ENCODE peak calls at places on chromosomes 2 and 18, in nine cellular contexts. V, I, K, O, T, Q, A, Z and B are unnamed samples.

GRCh38 chr2:10339647-10340592 is 37.2 kb downstream of the HPCAL1 start:
- DNase-seq in K (no peak), V (no peak), Q (no peak), Z (no peak), O (peak), T (no peak), I (no peak), A (no peak), B (peak)

GRCh38 chr18:79919089-79919488 is 32.4 kb downstream of the SLC66A2 start:
- DNase-seq in I (no peak), T (no peak), Z (no peak), O (no peak), K (no peak), Q (no peak), V (no peak), A (no peak), B (no peak)

GRCh38 chr2:144703852-144704324 is 184.0 kb upstream of the ZEB2 start:
- DNase-seq in K (peak), A (no peak), V (peak), T (no peak), Z (no peak), Q (peak), O (peak), I (no peak), B (peak)

GRCh38 chr2:208049006-208049405 is 23.7 kb upstream of the PLEKHM3 start:
- DNase-seq in I (no peak), Q (no peak), K (no peak), A (no peak), Z (no peak), V (no peak), O (no peak), T (no peak), B (peak)

GRCh38 chr2:15682354-15682753 is 90.7 kb downstream of the DDX1 start:
- DNase-seq in V (no peak), I (no peak), T (no peak), Q (no peak), Z (no peak), O (no peak), A (no peak), K (no peak), B (no peak)

GRCh38 chr2:101690547-101691182 is 6.8 kb upstream of the MAP4K4 start:
- DNase-seq in I (no peak), Q (no peak), Z (no peak), O (no peak), V (no peak), K (no peak), T (no peak), A (no peak), B (no peak)

GRCh38 chr2:239399404-239399999 is 1.3 kb downstream of the HDAC4 start:
- DNase-seq in I (no peak), Z (no peak), T (peak), K (peak), A (peak), Q (peak), O (peak), V (peak), B (peak)

GRCh38 chr2:114384441-114384840 is 58.0 kb upstream of the DPP10 start:
- DNase-seq in T (no peak), O (no peak), V (no peak), Z (no peak), K (no peak), I (no peak), Q (no peak), A (no peak), B (no peak)

GRCh38 chr2:44205169-44205568 is 36.5 kb downstream of the PPM1B start:
- DNase-seq in T (no peak), V (no peak), Q (peak), O (no peak), Z (no peak), A (no peak), K (no peak), I (no peak), B (no peak)

GRCh38 chr18:48061781-48062570 is 131.5 kb upstream of the SMAD2 start:
- DNase-seq in I (no peak), O (no peak), T (no peak), Z (no peak), A (no peak), V (no peak), K (peak), Q (no peak), B (peak)

GRCh38 chr18:62524443-62525200 is 1.8 kb downstream of the ZCCHC2 start:
- DNase-seq in K (peak), I (peak), O (peak), A (peak), Z (no peak), T (peak), Q (peak), V (peak), B (peak)